ENCODE peak calls at places on chromosomes 12 and 14, in four cellular contexts. N, T, Q and A are unnamed samples.

GRCh38 chr12:98465950-98466349 is 49.4 kb upstream of the TMPO start:
- DNase-seq in N (no peak), T (no peak), Q (no peak), A (no peak)

GRCh38 chr12:32895688-32896437 is 714 bp downstream of the PKP2 start:
- DNase-seq in N (peak), T (no peak), Q (no peak), A (no peak)

GRCh38 chr14:104794641-104795467 is 694 bp downstream of the AKT1 start:
- DNase-seq in N (no peak), T (peak), Q (no peak), A (no peak)

GRCh38 chr12:3046441-3047200 is 30.6 kb upstream of the TSPAN9 start:
- DNase-seq in N (no peak), T (peak), Q (no peak), A (no peak)

GRCh38 chr12:80442426-80443222 is 1.4 kb upstream of the PTPRQ start:
- DNase-seq in N (no peak), T (no peak), Q (no peak), A (no peak)

GRCh38 chr12:47742253-47742825 is 16.3 kb downstream of the RAPGEF3 start:
- DNase-seq in N (no peak), T (no peak), Q (peak), A (no peak)

GRCh38 chr14:60680511-60680910 is 31.2 kb upstream of the SIX1 start:
- DNase-seq in N (no peak), T (no peak), Q (no peak), A (no peak)

GRCh38 chr12:107007421-107007820 is 20.5 kb upstream of the MTERF2 start:
- DNase-seq in N (no peak), T (no peak), Q (no peak), A (no peak)

GRCh38 chr12:113456761-113457160 is 14.9 kb downstream of the LHX5 start:
- DNase-seq in N (peak), T (no peak), Q (no peak), A (no peak)

GRCh38 chr12:51980809-51981127 is 26.0 kb upstream of the TAMALIN start:
- DNase-seq in N (no peak), T (no peak), Q (no peak), A (no peak)

GRCh38 chr14:105910426-105910825 is 384.0 kb downstream of the TMEM121 start:
- DNase-seq in N (no peak), T (no peak), Q (no peak), A (no peak)

GRCh38 chr12:67525500-67525884 is 123.1 kb upstream of the DYRK2 start:
- DNase-seq in N (no peak), T (no peak), Q (no peak), A (no peak)

GRCh38 chr12:1591029-1591428 is 3.4 kb downstream of the FBXL14 start:
- DNase-seq in N (no peak), T (no peak), Q (no peak), A (no peak)

GRCh38 chr12:18683603-18684002 is 54.2 kb downstream of the PLCZ1 start:
- DNase-seq in N (no peak), T (peak), Q (no peak), A (no peak)

GRCh38 chr12:14410841-14411569 is 45.5 kb downstream of the ATF7IP start:
- DNase-seq in N (no peak), T (peak), Q (no peak), A (no peak)

GRCh38 chr12:13962699-13963098 is 18.7 kb downstream of the GRIN2B start:
- DNase-seq in N (no peak), T (no peak), Q (no peak), A (no peak)